ENCODE peak calls at places on chromosomes 2 and 18, in four cellular contexts. M is stimulated activated CD4-positive, alpha-beta T cell treated with anti-CD3 and anti-CD28 coated beads, Interleukin-2, amount 100 ng/mL, for 48 hours; I is BJ; Q is SK-MEL-5. X is an unnamed sample.

GRCh38 chr2:181971032-181971431 is 14.6 kb upstream of the PPP1R1C start:
- DNase-seq in M (no peak), Q (no peak), I (no peak), X (no peak)

GRCh38 chr2:234355052-234355720 is 141.7 kb downstream of the ARL4C start:
- DNase-seq in Q (no peak), M (no peak), I (no peak), X (no peak)

GRCh38 chr18:57772387-57772799 is 30.7 kb downstream of the ATP8B1 start:
- DNase-seq in Q (no peak), M (no peak), I (no peak), X (no peak)

GRCh38 chr2:109475531-109476210 is 138.1 kb downstream of the SEPTIN10 start:
- DNase-seq in M (no peak), I (no peak), Q (no peak), X (peak)

GRCh38 chr2:135999899-136000298 is 14.5 kb upstream of the DARS1 start:
- DNase-seq in M (no peak), I (no peak), Q (no peak), X (no peak)

GRCh38 chr2:152134488-152135280 is 35.8 kb upstream of the CACNB4 start:
- DNase-seq in I (no peak), Q (peak), M (peak), X (peak)

GRCh38 chr2:54065411-54065810 is 50.0 kb upstream of the ACYP2 start:
- DNase-seq in I (peak), M (no peak), Q (no peak), X (peak)

GRCh38 chr2:460861-461260 is 173.0 kb upstream of the ALKAL2 start:
- DNase-seq in M (no peak), Q (no peak), I (no peak), X (peak)

GRCh38 chr2:173511942-173512341 is 157.3 kb downstream of the CDCA7 start:
- DNase-seq in Q (no peak), M (no peak), I (no peak), X (peak)

GRCh38 chr18:78906066-78906465 is 73.6 kb upstream of the SALL3 start:
- DNase-seq in M (no peak), Q (no peak), I (no peak), X (no peak)

GRCh38 chr18:41783879-41784278 is 171.2 kb upstream of the PIK3C3 start:
- DNase-seq in Q (no peak), M (no peak), I (no peak), X (no peak)

GRCh38 chr2:209974566-209974965 is 27.9 kb upstream of the RPE start:
- DNase-seq in I (no peak), Q (peak), M (no peak), X (peak)

GRCh38 chr2:152106464-152106863 is 7.6 kb upstream of the CACNB4 start:
- DNase-seq in Q (no peak), I (no peak), M (no peak), X (no peak)

GRCh38 chr2:189115126-189115525 is 64.4 kb downstream of the COL5A2 start:
- DNase-seq in I (no peak), M (no peak), Q (peak), X (no peak)

GRCh38 chr2:240794178-240794721 is 25.8 kb downstream of the KIF1A start:
- DNase-seq in Q (no peak), I (no peak), M (no peak), X (no peak)

GRCh38 chr18:23743733-23744333 is 54.6 kb downstream of the LAMA3 start:
- DNase-seq in M (no peak), Q (no peak), I (no peak), X (no peak)

GRCh38 chr2:204492417-204492816 is 52.9 kb upstream of the PARD3B start:
- DNase-seq in I (no peak), Q (no peak), M (no peak), X (no peak)

GRCh38 chr18:50310080-50310479 is 22.6 kb upstream of the CXXC1 start:
- DNase-seq in Q (peak), M (no peak), I (no peak), X (no peak)

GRCh38 chr2:17538844-17539554 is 1.5 kb upstream of the VSNL1 start:
- DNase-seq in M (no peak), I (no peak), Q (peak), X (peak)

GRCh38 chr2:105438104-105438929 is 39.5 kb upstream of the FHL2 start:
- DNase-seq in Q (no peak), M (no peak), I (no peak), X (peak)

GRCh38 chr2:108219688-108220087 is 20.1 kb upstream of the SULT1C3 start:
- DNase-seq in M (no peak), Q (no peak), I (no peak), X (no peak)

GRCh38 chr2:179954026-179954425 is 53.1 kb downstream of the CWC22 start:
- DNase-seq in M (no peak), I (no peak), Q (no peak), X (no peak)

X was measured in astrocyte.